ENCODE peak calls at places on chromosomes 13 and 19, in nine cellular contexts. L, C, K, M, G, X, T, U and Q are unnamed samples. For H3K36me3 and H3K4me1, the result is how much of the 10 kb centered on the place peaks cover.

GRCh38 chr13:102555914-102556553 is 40.8 kb upstream of the TPP2 start:
- DNase-seq in L (peak), C (no peak), K (peak), M (no peak), G (no peak), X (no peak), T (no peak), U (no peak), Q (no peak)

GRCh38 chr19:4359627-4360000 is 16.3 kb downstream of the MPND start:
- DNase-seq in L (no peak), C (peak), K (no peak), M (no peak), G (no peak), X (no peak), T (no peak), U (no peak), Q (no peak)

GRCh38 chr13:67229438-67230242 is 496 bp downstream of the PCDH9 start:
- DNase-seq in L (peak), C (no peak), K (peak), M (no peak), G (peak), X (no peak), T (no peak), U (no peak), Q (no peak)

GRCh38 chr13:113935523-113935922 is 38.4 kb downstream of the C13orf46 start:
- DNase-seq in L (peak), C (no peak), K (no peak), M (no peak), G (no peak), X (no peak), T (peak), U (peak), Q (no peak)

GRCh38 chr13:75195479-75196111 is 286.4 kb downstream of the TBC1D4 start:
- DNase-seq in L (peak), C (no peak), K (no peak), M (no peak), G (no peak), X (no peak), T (no peak), U (no peak), Q (no peak)

GRCh38 chr19:49585023-49585422 is 3.9 kb downstream of the PRRG2 start:
- DNase-seq in L (peak), C (no peak), K (no peak), M (no peak), G (no peak), X (no peak), T (no peak), U (no peak), Q (no peak)

GRCh38 chr13:68369739-68370138 is 1139.6 kb upstream of the PCDH9 start:
- DNase-seq in L (no peak), C (no peak), K (no peak), M (no peak), G (no peak), X (no peak), T (no peak), U (no peak), Q (no peak)

GRCh38 chr13:45511310-45512147 is 46.8 kb downstream of the COG3 start:
- DNase-seq in L (peak), C (no peak), K (peak), M (no peak), G (peak), X (no peak), T (no peak), U (no peak), Q (no peak)

GRCh38 chr19:14632286-14632685 is 42.4 kb downstream of the ADGRE3 start:
- DNase-seq in L (no peak), C (no peak), K (peak), M (no peak), G (no peak), X (no peak), T (no peak), U (no peak), Q (no peak)

GRCh38 chr19:41341669-41342490 is 11.8 kb downstream of the TGFB1 start:
- DNase-seq in L (no peak), C (peak), K (no peak), M (no peak), G (no peak), X (no peak), T (no peak), U (peak), Q (no peak)

GRCh38 chr19:50555447-50556235 is 12.6 kb downstream of the LRRC4B start:
- DNase-seq in L (peak), C (no peak), K (no peak), M (no peak), G (no peak), X (peak), T (no peak), U (no peak), Q (no peak)

GRCh38 chr19:18932216-18932841 is 8.7 kb downstream of the HOMER3 start:
- DNase-seq in L (peak), C (peak), K (no peak), M (peak), G (peak), X (peak), T (peak), U (peak), Q (peak)

GRCh38 chr19:35641515-35642151 is at the start of gene ETV2:
- DNase-seq in L (peak), C (peak), K (peak), M (no peak), G (no peak), X (no peak), T (peak), U (peak), Q (no peak)

GRCh38 chr19:5293607-5294089 is 47.0 kb downstream of the PTPRS start:
- DNase-seq in L (peak), C (no peak), K (peak), M (peak), G (peak), X (no peak), T (peak), U (peak), Q (no peak)

GRCh38 chr19:19997656-19998268 is 41.5 kb downstream of the ZNF682 start:
- DNase-seq in L (peak), C (no peak), K (no peak), M (peak), G (no peak), X (peak), T (no peak), U (peak), Q (no peak)

GRCh38 chr19:46355991-46356669 is 9.2 kb downstream of the PPP5C start:
- DNase-seq in L (no peak), C (no peak), K (no peak), M (no peak), G (no peak), X (no peak), T (no peak), U (no peak), Q (no peak)

GRCh38 chr19:48506138-48506733 is 5.4 kb downstream of the LMTK3 start:
- DNase-seq in L (peak), C (no peak), K (peak), M (no peak), G (no peak), X (no peak), T (no peak), U (no peak), Q (no peak)

GRCh38 chr13:51177188-51177587 is 45.0 kb upstream of the FAM124A start:
- DNase-seq in L (no peak), C (no peak), K (no peak), M (no peak), G (no peak), X (no peak), T (no peak), U (no peak), Q (no peak)

GRCh38 chr13:54934121-54934520 is 1905.5 kb downstream of the OLFM4 start:
- DNase-seq in L (no peak), C (no peak), K (no peak), M (no peak), G (no peak), X (no peak), T (no peak), U (no peak), Q (no peak)

GRCh38 chr13:99653526-99653925 is 152.3 kb downstream of the TM9SF2 start:
- DNase-seq in L (no peak), C (no peak), K (no peak), M (no peak), G (no peak), X (no peak), T (no peak), U (no peak), Q (no peak)

GRCh38 chr13:33639158-33639557 is 178.8 kb upstream of the RFC3 start:
- DNase-seq in L (no peak), C (no peak), K (peak), M (no peak), G (peak), X (no peak), T (peak), U (no peak), Q (no peak)

GRCh38 chr13:49733181-49733951 is 42.1 kb upstream of the EBPL start:
- DNase-seq in L (no peak), C (no peak), K (peak), M (no peak), G (no peak), X (no peak), T (no peak), U (no peak), Q (peak)

GRCh38 chr19:12137541-12137940 is 2.6 kb downstream of the ZNF20 start:
- DNase-seq in L (no peak), C (no peak), K (no peak), M (no peak), G (no peak), X (no peak), T (no peak), U (no peak), Q (no peak)

GRCh38 chr13:23570931-23571330 is 719 bp downstream of the TNFRSF19 start:
- DNase-seq in L (no peak), C (no peak), K (peak), M (no peak), G (no peak), X (no peak), T (no peak), U (no peak), Q (no peak)
- TF ChIP-seq CTCF in L (peak), C (no peak), K (peak), M (no peak), G (peak), X (peak), T (no peak), U (no peak), Q (no peak)

GRCh38 chr13:110698689-110699088 is 7.2 kb downstream of the CARS2 start:
- DNase-seq in L (no peak), C (peak), K (no peak), M (no peak), G (no peak), X (no peak), T (no peak), U (no peak), Q (no peak)

GRCh38 chr13:110700186-110700585 is 5.7 kb downstream of the CARS2 start:
- DNase-seq in L (no peak), C (peak), K (no peak), M (no peak), G (no peak), X (no peak), T (no peak), U (no peak), Q (no peak)

GRCh38 chr13:110697842-110698241 is 8.1 kb downstream of the CARS2 start:
- DNase-seq in L (no peak), C (peak), K (no peak), M (no peak), G (no peak), X (no peak), T (no peak), U (no peak), Q (no peak)

GRCh38 chr13:110702089-110702488 is 3.8 kb downstream of the CARS2 start:
- DNase-seq in L (no peak), C (no peak), K (no peak), M (no peak), G (no peak), X (no peak), T (no peak), U (no peak), Q (no peak)

GRCh38 chr13:110699148-110700145 is 6.5 kb downstream of the CARS2 start:
- DNase-seq in L (no peak), C (peak), K (no peak), M (no peak), G (no peak), X (no peak), T (no peak), U (no peak), Q (no peak)
- H3K36me3 ChIP-seq in L (under half), C (half or more), K (under half), M (half or more), G (half or more), X (half or more), T (under half), U (under half), Q (under half)

GRCh38 chr13:30121666-30122065 is 185.7 kb downstream of the KATNAL1 start:
- DNase-seq in L (no peak), C (no peak), K (no peak), M (no peak), G (no peak), X (no peak), T (no peak), U (no peak), Q (no peak)

GRCh38 chr13:30123575-30123974 is 183.8 kb downstream of the KATNAL1 start:
- DNase-seq in L (no peak), C (no peak), K (no peak), M (no peak), G (no peak), X (no peak), T (no peak), U (no peak), Q (no peak)

GRCh38 chr13:30119476-30119875 is 187.9 kb downstream of the KATNAL1 start:
- DNase-seq in L (no peak), C (no peak), K (peak), M (no peak), G (no peak), X (no peak), T (peak), U (no peak), Q (no peak)

GRCh38 chr13:30121244-30121643 is 186.1 kb downstream of the KATNAL1 start:
- DNase-seq in L (no peak), C (no peak), K (no peak), M (no peak), G (no peak), X (no peak), T (no peak), U (no peak), Q (no peak)

DNA sequence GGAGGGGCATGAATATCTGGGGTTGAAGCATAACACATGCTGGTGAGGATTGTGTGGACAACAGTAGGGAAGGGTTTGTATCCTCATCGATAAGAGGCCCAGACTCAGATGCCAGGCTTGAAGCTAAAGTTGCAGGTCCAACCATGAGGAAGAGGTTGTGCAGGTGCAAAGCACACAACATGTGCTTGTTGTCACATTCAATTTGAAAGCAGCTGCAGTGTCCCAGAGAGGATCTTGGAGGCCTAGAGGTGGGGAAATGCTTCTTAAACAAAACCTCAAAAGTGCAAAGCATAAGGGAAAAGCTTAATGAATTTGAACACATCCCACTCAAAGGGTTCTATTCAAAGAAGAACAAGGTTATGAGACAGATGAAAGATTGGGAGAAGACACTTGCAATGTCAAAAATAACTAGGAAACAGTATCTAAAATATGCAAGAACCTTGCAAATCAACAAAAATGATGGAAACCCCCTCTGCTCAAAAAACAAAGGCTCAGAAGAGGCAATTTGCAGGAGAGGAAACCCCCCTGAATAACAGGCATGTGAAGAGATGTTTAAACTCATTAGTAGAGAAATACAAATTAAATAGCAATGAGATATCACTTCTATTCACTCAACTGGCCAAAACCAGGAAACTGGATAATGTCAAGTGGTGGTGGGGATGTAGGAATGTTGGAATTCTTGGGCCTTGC is 187.1 kb downstream of the KATNAL1 start:
- DNase-seq in L (no peak), C (no peak), K (no peak), M (no peak), G (no peak), X (no peak), T (no peak), U (no peak), Q (no peak)
- H3K4me1 ChIP-seq in L (under half), C (under half), K (under half), M (under half), G (under half), X (under half), T (under half), U (under half), Q (under half)

GRCh38 chr13:41611385-41611784 is 154.0 kb downstream of the RGCC start:
- DNase-seq in L (no peak), C (no peak), K (no peak), M (no peak), G (no peak), X (no peak), T (no peak), U (no peak), Q (no peak)
- TF ChIP-seq CTCF in L (no peak), C (no peak), K (no peak), M (no peak), G (no peak), X (no peak), T (no peak), U (no peak), Q (no peak)

GRCh38 chr19:34180273-34180672 is 8.0 kb downstream of the LSM14A start:
- DNase-seq in L (no peak), C (no peak), K (no peak), M (no peak), G (no peak), X (no peak), T (no peak), U (no peak), Q (no peak)
- H3K36me3 ChIP-seq in L (under half), C (under half), K (under half), M (under half), G (under half), X (under half), T (under half), U (under half), Q (under half)